ENCODE peak calls at places on chromosomes 11 and 22, in nine cellular contexts. One of them, this sample, is unnamed.

GRCh38 chr11:73143126-73143838 is 1.2 kb upstream of the FCHSD2 start:
- DNase-seq in ACHN: peak; percentile 13
- DNase-seq in AG09319: no peak
- DNase-seq in esophagus squamous epithelium: no peak
- DNase-seq in osteocyte: no peak
- DNase-seq in dermis microvascular lymphatic vessel endothelial cell: no peak
- DNase-seq in stimulated activated naive CD8-positive, alpha-beta T cell treated with anti-CD3 and anti-CD28 coated beads, Interleukin-15, Interleukin-2, amounts not matched to agents 100 U/mL and 50 U/mL, for 24 hours: no peak
- DNase-seq in left lung: no peak
- DNase-seq in A549: no peak
- DNase-seq in this sample: no peak

GRCh38 chr11:115198301-115198700 is 305.9 kb downstream of the CADM1 start:
- DNase-seq in stimulated activated naive CD8-positive, alpha-beta T cell treated with anti-CD3 and anti-CD28 coated beads, Interleukin-15, Interleukin-2, amounts not matched to agents 100 U/mL and 50 U/mL, for 24 hours: no peak
- DNase-seq in dermis microvascular lymphatic vessel endothelial cell: no peak
- DNase-seq in esophagus squamous epithelium: no peak
- DNase-seq in AG09319: no peak
- DNase-seq in left lung: no peak
- DNase-seq in ACHN: no peak
- DNase-seq in osteocyte: no peak
- DNase-seq in A549: no peak
- DNase-seq in this sample: no peak

GRCh38 chr11:26490546-26490945 is 81.5 kb downstream of the MUC15 start:
- DNase-seq in dermis microvascular lymphatic vessel endothelial cell: no peak
- DNase-seq in esophagus squamous epithelium: no peak
- DNase-seq in ACHN: no peak
- DNase-seq in AG09319: no peak
- DNase-seq in left lung: no peak
- DNase-seq in stimulated activated naive CD8-positive, alpha-beta T cell treated with anti-CD3 and anti-CD28 coated beads, Interleukin-15, Interleukin-2, amounts not matched to agents 100 U/mL and 50 U/mL, for 24 hours: no peak
- DNase-seq in osteocyte: no peak
- DNase-seq in A549: no peak
- DNase-seq in this sample: no peak

GRCh38 chr11:130726234-130726559 is 190.1 kb downstream of the SNX19 start:
- DNase-seq in osteocyte: no peak
- DNase-seq in left lung: no peak
- DNase-seq in ACHN: no peak
- DNase-seq in dermis microvascular lymphatic vessel endothelial cell: peak; percentile 44
- DNase-seq in AG09319: no peak
- DNase-seq in A549: no peak
- DNase-seq in stimulated activated naive CD8-positive, alpha-beta T cell treated with anti-CD3 and anti-CD28 coated beads, Interleukin-15, Interleukin-2, amounts not matched to agents 100 U/mL and 50 U/mL, for 24 hours: no peak
- DNase-seq in esophagus squamous epithelium: no peak
- DNase-seq in this sample: peak; percentile 84

GRCh38 chr11:122405788-122406341 is 249.7 kb upstream of the UBASH3B start:
- DNase-seq in esophagus squamous epithelium: no peak
- DNase-seq in osteocyte: no peak
- DNase-seq in stimulated activated naive CD8-positive, alpha-beta T cell treated with anti-CD3 and anti-CD28 coated beads, Interleukin-15, Interleukin-2, amounts not matched to agents 100 U/mL and 50 U/mL, for 24 hours: no peak
- DNase-seq in dermis microvascular lymphatic vessel endothelial cell: no peak
- DNase-seq in ACHN: no peak
- DNase-seq in A549: peak; percentile 40
- DNase-seq in AG09319: no peak
- DNase-seq in left lung: no peak
- DNase-seq in this sample: no peak

GRCh38 chr22:42621505-42622002 is 6.9 kb upstream of the POLDIP3 start:
- DNase-seq in A549: peak; percentile 64
- DNase-seq in left lung: peak; percentile 88
- DNase-seq in esophagus squamous epithelium: no peak
- DNase-seq in dermis microvascular lymphatic vessel endothelial cell: peak; percentile 50
- DNase-seq in stimulated activated naive CD8-positive, alpha-beta T cell treated with anti-CD3 and anti-CD28 coated beads, Interleukin-15, Interleukin-2, amounts not matched to agents 100 U/mL and 50 U/mL, for 24 hours: peak; percentile 72
- DNase-seq in ACHN: peak; percentile 86
- DNase-seq in AG09319: peak; percentile 53
- DNase-seq in osteocyte: peak; percentile 93
- DNase-seq in this sample: peak; percentile 76

GRCh38 chr11:80031014-80031565 is 590.3 kb upstream of the TENM4 start:
- DNase-seq in stimulated activated naive CD8-positive, alpha-beta T cell treated with anti-CD3 and anti-CD28 coated beads, Interleukin-15, Interleukin-2, amounts not matched to agents 100 U/mL and 50 U/mL, for 24 hours: no peak
- DNase-seq in dermis microvascular lymphatic vessel endothelial cell: no peak
- DNase-seq in ACHN: peak; percentile 11
- DNase-seq in osteocyte: no peak
- DNase-seq in left lung: no peak
- DNase-seq in AG09319: no peak
- DNase-seq in A549: no peak
- DNase-seq in esophagus squamous epithelium: no peak
- DNase-seq in this sample: no peak

GRCh38 chr11:693887-694562 is 997 bp downstream of the DEAF1 start:
- DNase-seq in AG09319: no peak
- DNase-seq in osteocyte: no peak
- DNase-seq in left lung: peak; percentile 80
- DNase-seq in dermis microvascular lymphatic vessel endothelial cell: no peak
- DNase-seq in stimulated activated naive CD8-positive, alpha-beta T cell treated with anti-CD3 and anti-CD28 coated beads, Interleukin-15, Interleukin-2, amounts not matched to agents 100 U/mL and 50 U/mL, for 24 hours: no peak
- DNase-seq in ACHN: no peak
- DNase-seq in esophagus squamous epithelium: no peak
- DNase-seq in A549: no peak
- DNase-seq in this sample: no peak

GRCh38 chr11:65849771-65850216 is 8.2 kb downstream of the CFL1 start:
- DNase-seq in ACHN: no peak
- DNase-seq in A549: no peak
- DNase-seq in AG09319: no peak
- DNase-seq in dermis microvascular lymphatic vessel endothelial cell: no peak
- DNase-seq in osteocyte: no peak
- DNase-seq in esophagus squamous epithelium: no peak
- DNase-seq in left lung: no peak
- DNase-seq in stimulated activated naive CD8-positive, alpha-beta T cell treated with anti-CD3 and anti-CD28 coated beads, Interleukin-15, Interleukin-2, amounts not matched to agents 100 U/mL and 50 U/mL, for 24 hours: no peak
- DNase-seq in this sample: no peak

GRCh38 chr11:67466367-67466766 is 2.7 kb downstream of the TMEM134 start:
- DNase-seq in left lung: no peak
- DNase-seq in AG09319: no peak
- DNase-seq in osteocyte: no peak
- DNase-seq in A549: no peak
- DNase-seq in dermis microvascular lymphatic vessel endothelial cell: no peak
- DNase-seq in ACHN: no peak
- DNase-seq in esophagus squamous epithelium: no peak
- DNase-seq in stimulated activated naive CD8-positive, alpha-beta T cell treated with anti-CD3 and anti-CD28 coated beads, Interleukin-15, Interleukin-2, amounts not matched to agents 100 U/mL and 50 U/mL, for 24 hours: no peak
- DNase-seq in this sample: no peak

GRCh38 chr11:94185387-94186084 is 56.9 kb downstream of the PANX1 start:
- DNase-seq in AG09319: peak; percentile 67
- DNase-seq in A549: no peak
- DNase-seq in osteocyte: no peak
- DNase-seq in left lung: no peak
- DNase-seq in esophagus squamous epithelium: no peak
- DNase-seq in dermis microvascular lymphatic vessel endothelial cell: no peak
- DNase-seq in stimulated activated naive CD8-positive, alpha-beta T cell treated with anti-CD3 and anti-CD28 coated beads, Interleukin-15, Interleukin-2, amounts not matched to agents 100 U/mL and 50 U/mL, for 24 hours: no peak
- DNase-seq in ACHN: no peak
- DNase-seq in this sample: no peak

GRCh38 chr22:29722587-29722986 is 2.8 kb downstream of the CABP7 start:
- DNase-seq in AG09319: no peak
- DNase-seq in stimulated activated naive CD8-positive, alpha-beta T cell treated with anti-CD3 and anti-CD28 coated beads, Interleukin-15, Interleukin-2, amounts not matched to agents 100 U/mL and 50 U/mL, for 24 hours: no peak
- DNase-seq in osteocyte: no peak
- DNase-seq in left lung: no peak
- DNase-seq in esophagus squamous epithelium: no peak
- DNase-seq in dermis microvascular lymphatic vessel endothelial cell: no peak
- DNase-seq in ACHN: no peak
- DNase-seq in A549: no peak
- DNase-seq in this sample: no peak

GRCh38 chr11:69008774-69009440 is 4.1 kb downstream of the MRGPRF start:
- DNase-seq in ACHN: peak; percentile 81
- DNase-seq in left lung: peak; percentile 84
- DNase-seq in dermis microvascular lymphatic vessel endothelial cell: no peak
- DNase-seq in esophagus squamous epithelium: peak; percentile 22
- DNase-seq in AG09319: peak; percentile 92
- DNase-seq in stimulated activated naive CD8-positive, alpha-beta T cell treated with anti-CD3 and anti-CD28 coated beads, Interleukin-15, Interleukin-2, amounts not matched to agents 100 U/mL and 50 U/mL, for 24 hours: no peak
- DNase-seq in osteocyte: peak; percentile 94
- DNase-seq in A549: peak; percentile 89
- DNase-seq in this sample: peak; percentile 96

GRCh38 chr11:62392944-62393628 is 25.7 kb upstream of the SCGB1A1 start:
- DNase-seq in A549: peak; percentile 82
- DNase-seq in ACHN: peak; percentile 43
- DNase-seq in stimulated activated naive CD8-positive, alpha-beta T cell treated with anti-CD3 and anti-CD28 coated beads, Interleukin-15, Interleukin-2, amounts not matched to agents 100 U/mL and 50 U/mL, for 24 hours: no peak
- DNase-seq in osteocyte: no peak
- DNase-seq in left lung: no peak
- DNase-seq in AG09319: no peak
- DNase-seq in dermis microvascular lymphatic vessel endothelial cell: no peak
- DNase-seq in esophagus squamous epithelium: no peak
- DNase-seq in this sample: no peak

GRCh38 chr22:21624120-21624879 is 5.5 kb downstream of the YDJC start:
- DNase-seq in left lung: peak; percentile 60
- DNase-seq in stimulated activated naive CD8-positive, alpha-beta T cell treated with anti-CD3 and anti-CD28 coated beads, Interleukin-15, Interleukin-2, amounts not matched to agents 100 U/mL and 50 U/mL, for 24 hours: peak; percentile 72
- DNase-seq in A549: peak; percentile 31
- DNase-seq in esophagus squamous epithelium: no peak
- DNase-seq in ACHN: peak; percentile 34
- DNase-seq in osteocyte: no peak
- DNase-seq in AG09319: no peak
- DNase-seq in dermis microvascular lymphatic vessel endothelial cell: no peak
- DNase-seq in this sample: no peak

GRCh38 chr22:45338795-45339194 is 29.1 kb downstream of the FAM118A start:
- DNase-seq in AG09319: no peak
- DNase-seq in dermis microvascular lymphatic vessel endothelial cell: no peak
- DNase-seq in osteocyte: no peak
- DNase-seq in stimulated activated naive CD8-positive, alpha-beta T cell treated with anti-CD3 and anti-CD28 coated beads, Interleukin-15, Interleukin-2, amounts not matched to agents 100 U/mL and 50 U/mL, for 24 hours: no peak
- DNase-seq in left lung: no peak
- DNase-seq in ACHN: no peak
- DNase-seq in A549: no peak
- DNase-seq in esophagus squamous epithelium: no peak
- DNase-seq in this sample: no peak

GRCh38 chr22:29816128-29816527 is 21.9 kb downstream of the ASCC2 start:
- DNase-seq in dermis microvascular lymphatic vessel endothelial cell: no peak
- DNase-seq in stimulated activated naive CD8-positive, alpha-beta T cell treated with anti-CD3 and anti-CD28 coated beads, Interleukin-15, Interleukin-2, amounts not matched to agents 100 U/mL and 50 U/mL, for 24 hours: no peak
- DNase-seq in esophagus squamous epithelium: no peak
- DNase-seq in osteocyte: no peak
- DNase-seq in ACHN: no peak
- DNase-seq in A549: no peak
- DNase-seq in left lung: no peak
- DNase-seq in AG09319: no peak
- DNase-seq in this sample: peak; percentile 72

GRCh38 chr22:43820671-43821305 is 8.7 kb upstream of the EFCAB6 start:
- DNase-seq in dermis microvascular lymphatic vessel endothelial cell: no peak
- DNase-seq in esophagus squamous epithelium: no peak
- DNase-seq in ACHN: no peak
- DNase-seq in AG09319: no peak
- DNase-seq in stimulated activated naive CD8-positive, alpha-beta T cell treated with anti-CD3 and anti-CD28 coated beads, Interleukin-15, Interleukin-2, amounts not matched to agents 100 U/mL and 50 U/mL, for 24 hours: no peak
- DNase-seq in left lung: no peak
- DNase-seq in A549: no peak
- DNase-seq in osteocyte: peak; percentile 74
- DNase-seq in this sample: no peak

GRCh38 chr11:124611016-124611571 is at the start of gene PANX3:
- DNase-seq in A549: no peak
- DNase-seq in esophagus squamous epithelium: no peak
- DNase-seq in left lung: no peak
- DNase-seq in osteocyte: no peak
- DNase-seq in stimulated activated naive CD8-positive, alpha-beta T cell treated with anti-CD3 and anti-CD28 coated beads, Interleukin-15, Interleukin-2, amounts not matched to agents 100 U/mL and 50 U/mL, for 24 hours: no peak
- DNase-seq in AG09319: no peak
- DNase-seq in dermis microvascular lymphatic vessel endothelial cell: no peak
- DNase-seq in ACHN: no peak
- DNase-seq in this sample: no peak

GRCh38 chr11:30488304-30488998 is 97.7 kb downstream of the MPPED2 start:
- DNase-seq in esophagus squamous epithelium: no peak
- DNase-seq in A549: peak; percentile 3
- DNase-seq in AG09319: peak; percentile 51
- DNase-seq in ACHN: no peak
- DNase-seq in left lung: no peak
- DNase-seq in stimulated activated naive CD8-positive, alpha-beta T cell treated with anti-CD3 and anti-CD28 coated beads, Interleukin-15, Interleukin-2, amounts not matched to agents 100 U/mL and 50 U/mL, for 24 hours: no peak
- DNase-seq in osteocyte: no peak
- DNase-seq in dermis microvascular lymphatic vessel endothelial cell: peak; percentile 68
- DNase-seq in this sample: no peak

GRCh38 chr11:66688561-66689534 is 11.2 kb upstream of the RBM4B start:
- DNase-seq in AG09319: no peak
- DNase-seq in ACHN: no peak
- DNase-seq in A549: no peak
- DNase-seq in osteocyte: no peak
- DNase-seq in left lung: no peak
- DNase-seq in esophagus squamous epithelium: no peak
- DNase-seq in dermis microvascular lymphatic vessel endothelial cell: no peak
- DNase-seq in stimulated activated naive CD8-positive, alpha-beta T cell treated with anti-CD3 and anti-CD28 coated beads, Interleukin-15, Interleukin-2, amounts not matched to agents 100 U/mL and 50 U/mL, for 24 hours: no peak
- DNase-seq in this sample: no peak

GRCh38 chr11:109864161-109864661 is 229.0 kb upstream of the ZC3H12C start:
- DNase-seq in A549: no peak
- DNase-seq in ACHN: no peak
- DNase-seq in osteocyte: no peak
- DNase-seq in dermis microvascular lymphatic vessel endothelial cell: no peak
- DNase-seq in left lung: no peak
- DNase-seq in AG09319: no peak
- DNase-seq in stimulated activated naive CD8-positive, alpha-beta T cell treated with anti-CD3 and anti-CD28 coated beads, Interleukin-15, Interleukin-2, amounts not matched to agents 100 U/mL and 50 U/mL, for 24 hours: peak; percentile 33
- DNase-seq in esophagus squamous epithelium: no peak
- DNase-seq in this sample: no peak

GRCh38 chr11:74720596-74721478 is 10.4 kb downstream of the CHRDL2 start:
- DNase-seq in left lung: no peak
- DNase-seq in esophagus squamous epithelium: no peak
- DNase-seq in osteocyte: no peak
- DNase-seq in stimulated activated naive CD8-positive, alpha-beta T cell treated with anti-CD3 and anti-CD28 coated beads, Interleukin-15, Interleukin-2, amounts not matched to agents 100 U/mL and 50 U/mL, for 24 hours: no peak
- DNase-seq in ACHN: no peak
- DNase-seq in AG09319: no peak
- DNase-seq in A549: no peak
- DNase-seq in dermis microvascular lymphatic vessel endothelial cell: no peak
- DNase-seq in this sample: peak; percentile 86

GRCh38 chr22:29617922-29618629 is 14.6 kb downstream of the NF2 start:
- DNase-seq in ACHN: peak; percentile 71
- DNase-seq in left lung: no peak
- DNase-seq in osteocyte: no peak
- DNase-seq in stimulated activated naive CD8-positive, alpha-beta T cell treated with anti-CD3 and anti-CD28 coated beads, Interleukin-15, Interleukin-2, amounts not matched to agents 100 U/mL and 50 U/mL, for 24 hours: no peak
- DNase-seq in A549: no peak
- DNase-seq in AG09319: peak; percentile 14
- DNase-seq in esophagus squamous epithelium: no peak
- DNase-seq in dermis microvascular lymphatic vessel endothelial cell: no peak
- DNase-seq in this sample: no peak

GRCh38 chr22:24200616-24201212 is 19.4 kb downstream of the SUSD2 start:
- DNase-seq in osteocyte: no peak
- DNase-seq in A549: peak; percentile 84
- DNase-seq in dermis microvascular lymphatic vessel endothelial cell: peak; percentile 83
- DNase-seq in esophagus squamous epithelium: no peak
- DNase-seq in left lung: no peak
- DNase-seq in ACHN: peak; percentile 24
- DNase-seq in AG09319: no peak
- DNase-seq in stimulated activated naive CD8-positive, alpha-beta T cell treated with anti-CD3 and anti-CD28 coated beads, Interleukin-15, Interleukin-2, amounts not matched to agents 100 U/mL and 50 U/mL, for 24 hours: no peak
- DNase-seq in this sample: no peak

GRCh38 chr22:50469377-50470305 is 5.2 kb downstream of the SBF1 start:
- DNase-seq in stimulated activated naive CD8-positive, alpha-beta T cell treated with anti-CD3 and anti-CD28 coated beads, Interleukin-15, Interleukin-2, amounts not matched to agents 100 U/mL and 50 U/mL, for 24 hours: peak; percentile 96
- DNase-seq in A549: no peak
- DNase-seq in osteocyte: no peak
- DNase-seq in dermis microvascular lymphatic vessel endothelial cell: no peak
- DNase-seq in left lung: peak; percentile 87
- DNase-seq in esophagus squamous epithelium: peak; percentile 81
- DNase-seq in AG09319: no peak
- DNase-seq in ACHN: no peak
- DNase-seq in this sample: no peak

GRCh38 chr11:78039919-78040671 is 17.0 kb upstream of the KCTD14 start:
- DNase-seq in esophagus squamous epithelium: no peak
- DNase-seq in stimulated activated naive CD8-positive, alpha-beta T cell treated with anti-CD3 and anti-CD28 coated beads, Interleukin-15, Interleukin-2, amounts not matched to agents 100 U/mL and 50 U/mL, for 24 hours: peak; percentile 62
- DNase-seq in dermis microvascular lymphatic vessel endothelial cell: no peak
- DNase-seq in AG09319: peak; percentile 54
- DNase-seq in left lung: peak; percentile 88
- DNase-seq in A549: peak; percentile 63
- DNase-seq in ACHN: peak; percentile 74
- DNase-seq in osteocyte: peak; percentile 92
- DNase-seq in this sample: peak; percentile 62

This sample was measured in right atrium auricular region.